ENCODE peak calls at places on chromosomes 5 and 9, in four cellular contexts. N is H1, L is K562, V is WTC11. Q is an unnamed sample.

GRCh38 chr9:123607987-123608565 is 252.1 kb downstream of the CRB2 start:
- DNase-seq in N (no peak), V (no peak), L (peak), Q (no peak)

GRCh38 chr5:76252437-76252836 is 150.6 kb upstream of the IQGAP2 start:
- DNase-seq in V (no peak), L (no peak), N (no peak), Q (no peak)

GRCh38 chr9:124813041-124813440 is 36.1 kb downstream of the OLFML2A start:
- DNase-seq in L (no peak), N (no peak), V (no peak), Q (no peak)

GRCh38 chr5:170623576-170624181 is 119.9 kb downstream of the KCNIP1 start:
- DNase-seq in L (peak), N (no peak), V (peak), Q (peak)

GRCh38 chr9:16236882-16237281 is 633.6 kb downstream of the BNC2 start:
- DNase-seq in N (no peak), V (no peak), L (no peak), Q (no peak)

GRCh38 chr5:97553829-97554452 is 370.9 kb upstream of the RIOK2 start:
- DNase-seq in L (no peak), N (no peak), V (no peak), Q (no peak)

GRCh38 chr9:135478191-135478590 is 1.4 kb upstream of the PPP1R26 start:
- DNase-seq in L (no peak), N (no peak), V (no peak), Q (no peak)

GRCh38 chr5:19676895-19677294 is 311.1 kb downstream of the CDH18 start:
- DNase-seq in V (no peak), L (no peak), N (no peak), Q (no peak)

GRCh38 chr9:87614402-87614801 is 111.5 kb upstream of the CTSL start:
- DNase-seq in N (no peak), L (no peak), V (no peak), Q (no peak)

GRCh38 chr9:23382418-23382817 is 443.6 kb downstream of the ELAVL2 start:
- DNase-seq in N (peak), L (no peak), V (no peak), Q (peak)

GRCh38 chr5:67826296-67826695 is 389.3 kb upstream of the PIK3R1 start:
- DNase-seq in L (no peak), N (no peak), V (no peak), Q (no peak)

DNA sequence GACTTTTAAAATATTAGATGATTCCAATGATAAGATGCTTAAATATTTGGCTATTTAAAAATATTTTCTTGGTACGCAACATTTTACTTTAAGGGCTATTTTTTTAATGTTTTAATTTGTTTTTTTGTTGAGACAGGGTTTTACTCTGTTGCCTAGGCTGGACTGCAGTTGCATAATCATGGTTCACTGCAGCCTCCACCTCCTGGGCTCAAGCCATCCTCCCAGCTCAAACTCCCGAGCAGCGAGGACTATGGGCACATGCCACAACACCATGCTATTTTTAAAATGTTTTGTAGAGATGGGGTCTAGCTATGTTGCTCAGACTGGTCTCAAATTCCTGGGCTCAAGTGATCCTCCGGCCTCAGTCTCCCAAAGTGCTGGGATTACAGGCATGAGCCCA is 850.2 kb upstream of the DMAC1 start:
- DNase-seq in N (no peak), L (no peak), V (no peak), Q (no peak)
- TF ChIP-seq CREB1 in N (no peak), L (no peak), V (no peak), Q (no peak)

DNA sequence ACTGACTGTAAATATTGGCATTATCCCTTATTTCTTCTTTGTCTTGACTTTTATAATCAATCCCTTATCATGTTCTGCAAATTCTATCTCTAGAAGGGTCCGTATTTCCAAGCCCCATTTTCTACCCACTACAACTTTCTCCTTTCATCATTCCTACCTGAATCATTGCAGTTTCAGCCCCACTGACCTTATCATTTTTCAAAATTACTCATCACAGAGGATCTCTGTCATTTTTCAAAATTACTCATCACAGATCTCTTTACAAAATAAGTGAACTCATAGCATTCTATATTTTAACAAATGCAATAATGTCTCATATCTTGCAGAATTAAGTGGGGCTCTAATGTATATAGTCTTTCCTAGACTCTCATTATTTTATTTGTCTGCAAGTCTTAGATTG is 256.9 kb upstream of the COX7C start:
- DNase-seq in N (no peak), L (no peak), V (no peak), Q (no peak)
- TF ChIP-seq CREB1 in N (no peak), L (no peak), V (no peak), Q (no peak)

GRCh38 chr5:56004874-56005273 is 10.1 kb upstream of the IL6ST start:
- DNase-seq in L (no peak), N (no peak), V (no peak), Q (no peak)

GRCh38 chr5:56006094-56006493 is 11.3 kb upstream of the IL6ST start:
- DNase-seq in L (no peak), V (no peak), N (no peak), Q (no peak)

GRCh38 chr5:56003179-56003578 is 8.4 kb upstream of the IL6ST start:
- DNase-seq in N (no peak), V (no peak), L (no peak), Q (no peak)

GRCh38 chr5:56002303-56002702 is 7.5 kb upstream of the IL6ST start:
- DNase-seq in N (no peak), L (no peak), V (no peak), Q (no peak)

DNA sequence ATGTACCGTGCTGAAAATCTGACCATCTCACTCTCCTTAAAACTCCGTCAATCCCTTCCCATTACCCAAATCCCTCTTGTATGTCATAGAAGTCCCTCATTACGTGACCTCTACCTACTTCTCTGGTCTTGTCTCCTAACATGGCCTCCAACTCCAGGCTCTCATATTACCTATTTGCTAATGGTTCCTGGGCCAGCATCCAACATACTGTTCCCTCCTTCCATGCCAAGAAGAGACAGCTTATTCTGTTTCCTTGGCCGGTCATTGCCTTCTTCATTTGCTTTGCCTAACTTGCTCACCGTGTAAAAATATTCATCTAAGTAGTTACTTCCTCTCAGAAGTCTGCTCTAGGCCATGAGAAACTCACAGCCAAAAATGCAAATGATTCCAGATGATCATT is 8.9 kb upstream of the IL6ST start:
- DNase-seq in L (no peak), V (no peak), N (no peak), Q (no peak)
- TF ChIP-seq CREB1 in L (no peak), V (no peak), N (no peak), Q (no peak)

DNA sequence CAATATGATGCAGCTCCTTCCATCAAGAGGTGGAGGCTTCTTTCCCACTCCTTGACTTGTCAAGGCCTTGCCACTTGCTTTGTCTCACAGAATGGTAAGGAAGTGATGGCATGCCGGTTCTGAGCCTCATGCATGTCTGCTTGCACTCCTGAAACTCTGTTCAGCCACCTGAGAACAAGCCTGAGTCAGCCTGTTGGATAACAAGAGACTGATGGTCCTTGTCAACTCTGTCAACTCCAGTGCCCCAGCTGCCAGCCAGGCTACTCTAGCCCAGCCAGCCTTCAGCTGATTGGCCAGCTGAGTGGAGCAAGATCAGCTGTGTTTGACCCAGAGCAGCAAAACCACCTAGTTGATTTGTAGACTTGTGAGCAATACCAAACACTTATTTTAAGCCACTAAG is 4.4 kb upstream of the TENT4A start:
- DNase-seq in L (no peak), N (no peak), V (no peak), Q (no peak)
- TF ChIP-seq CREB1 in L (no peak), N (no peak), V (no peak), Q (no peak)

GRCh38 chr9:4760122-4760521 is 19.1 kb upstream of the AK3 start:
- DNase-seq in V (no peak), L (no peak), N (no peak), Q (no peak)

GRCh38 chr9:4762108-4762888 is 21.3 kb upstream of the AK3 start:
- DNase-seq in L (peak), N (peak), V (peak), Q (peak)

GRCh38 chr9:4768681-4769080 is 24.1 kb upstream of the RCL1 start:
- DNase-seq in V (no peak), N (no peak), L (peak), Q (no peak)

GRCh38 chr9:4764033-4764432 is 23.0 kb upstream of the AK3 start:
- DNase-seq in N (no peak), L (no peak), V (no peak), Q (no peak)

DNA sequence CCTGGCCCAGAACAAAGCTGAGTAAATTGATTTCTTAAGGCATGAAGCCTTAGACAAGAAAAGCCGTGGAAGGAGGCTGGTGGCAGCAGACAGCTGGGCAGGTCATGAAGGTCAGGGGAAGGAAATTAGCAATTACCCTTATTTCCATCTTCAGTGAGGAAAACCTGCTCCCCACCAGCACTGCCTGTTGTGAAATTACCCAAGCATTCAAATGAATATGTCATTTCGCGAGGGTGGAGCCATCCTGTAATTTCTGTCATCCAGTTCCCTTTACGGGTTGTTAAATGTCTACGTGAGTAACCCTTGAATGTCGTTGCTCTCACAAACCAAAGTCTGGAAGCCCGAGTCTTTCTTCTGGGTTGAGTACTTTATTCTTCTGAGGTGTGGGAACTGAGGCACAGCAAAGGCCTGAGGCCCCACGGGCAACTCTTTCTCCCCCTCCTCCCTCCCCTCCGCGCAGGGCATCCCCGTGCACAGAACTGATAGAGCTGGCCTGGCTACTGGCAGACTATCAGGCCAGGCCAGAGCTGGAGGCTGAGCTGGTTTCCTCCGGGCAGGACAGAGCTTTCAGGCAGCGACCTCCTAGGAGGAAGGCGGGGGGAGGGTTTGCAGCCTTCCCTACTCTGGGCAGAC is 22.0 kb upstream of the AK3 start:
- DNase-seq in N (no peak), L (peak), V (peak), Q (peak)
- TF ChIP-seq CREB1 in N (no peak), L (no peak), V (no peak), Q (no peak)

DNA sequence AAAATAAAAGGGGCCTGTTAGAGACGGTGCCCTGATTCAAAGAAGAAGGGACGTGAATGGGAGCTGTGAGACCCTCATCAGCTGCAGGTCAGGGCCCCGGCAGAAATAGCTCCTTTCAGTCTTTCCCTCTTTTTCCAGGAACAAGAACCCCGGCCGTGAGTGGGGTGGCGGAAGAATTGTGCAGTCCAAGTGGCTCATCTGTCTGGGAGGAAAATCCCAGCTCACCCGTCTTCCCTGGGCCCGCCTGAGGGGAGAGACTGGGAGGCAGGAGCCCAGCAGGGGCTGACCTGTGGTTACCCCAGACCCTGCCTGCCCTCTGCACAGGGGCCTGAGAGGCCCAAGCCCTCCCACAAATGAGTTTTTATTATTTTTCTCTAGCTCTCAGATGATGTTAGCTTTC is 24.8 kb upstream of the CSF1R start:
- DNase-seq in N (no peak), V (no peak), L (no peak), Q (no peak)
- TF ChIP-seq CREB1 in N (no peak), V (no peak), L (no peak), Q (no peak)

DNA sequence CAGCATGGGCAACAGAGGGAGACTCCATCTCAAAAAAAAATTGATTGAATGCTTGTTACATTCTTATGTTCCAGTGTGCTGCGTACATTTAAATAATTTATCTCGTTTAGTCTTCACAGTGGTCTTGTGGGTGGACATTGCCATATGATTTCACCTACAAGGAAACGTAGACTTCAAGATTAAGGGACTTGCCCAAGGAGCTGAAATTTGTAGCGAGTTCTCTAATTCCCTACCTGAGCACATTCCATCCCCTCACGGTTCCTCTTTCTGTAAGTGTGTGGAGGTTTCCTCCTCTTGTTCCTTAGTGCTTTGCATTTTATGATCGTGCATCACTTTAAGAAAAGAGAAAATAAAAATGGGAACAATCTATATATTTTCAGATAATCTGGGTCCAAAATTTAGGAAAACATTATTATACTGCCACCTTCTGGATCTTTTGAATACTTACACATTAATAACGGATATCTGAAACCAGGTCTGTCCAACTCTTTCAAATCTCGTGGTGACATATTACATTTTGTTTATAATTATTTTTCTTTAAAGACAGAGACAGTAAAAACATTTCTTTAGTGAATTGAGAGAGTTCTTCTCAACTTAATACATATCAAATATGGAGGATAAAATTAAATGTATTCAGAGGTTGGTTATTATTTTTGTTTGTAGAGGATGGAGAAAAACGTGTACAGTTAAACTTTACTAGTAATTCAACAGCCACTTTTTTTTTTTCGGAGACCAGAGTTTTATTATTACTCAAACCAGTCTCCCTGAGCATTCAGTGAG is 29.9 kb upstream of the C7 start:
- DNase-seq in N (no peak), V (no peak), L (peak), Q (peak)
- TF ChIP-seq CREB1 in N (no peak), V (no peak), L (no peak), Q (no peak)

GRCh38 chr5:42767491-42768105 is 11.0 kb downstream of the CCDC152 start:
- DNase-seq in V (no peak), N (no peak), L (peak), Q (peak)
- TF ChIP-seq CREB1 in V (no peak), N (no peak), L (no peak), Q (no peak)

GRCh38 chr5:39430461-39430860 is 5.7 kb upstream of the DAB2 start:
- DNase-seq in N (no peak), L (no peak), V (no peak), Q (no peak)
- TF ChIP-seq CREB1 in N (no peak), L (no peak), V (no peak), Q (no peak)